ENCODE peak calls at places on chromosomes 2 and 18, in five cellular contexts. Q, C, B, N and R are unnamed samples.

GRCh38 chr2:238081150-238081549 is 19.0 kb upstream of the ESPNL start:
- DNase-seq in Q (no peak), C (no peak), B (no peak), N (no peak), R (no peak)

GRCh38 chr2:64847930-64848329 is 141.3 kb upstream of the SLC1A4 start:
- DNase-seq in Q (no peak), C (no peak), B (no peak), N (no peak), R (no peak)

GRCh38 chr2:37819228-37819627 is 105.9 kb upstream of the RMDN2 start:
- DNase-seq in Q (no peak), C (no peak), B (no peak), N (no peak), R (no peak)

GRCh38 chr2:10141736-10142639 is 19.4 kb downstream of the RRM2 start:
- DNase-seq in Q (peak; percentile 15), C (peak; percentile 18), B (no peak), N (no peak), R (peak; percentile 20)

GRCh38 chr2:31193806-31194205 is 23.5 kb downstream of the CAPN14 start:
- DNase-seq in Q (no peak), C (no peak), B (no peak), N (no peak), R (no peak)

GRCh38 chr18:58128286-58129018 is 84.4 kb downstream of the NEDD4L start:
- DNase-seq in Q (no peak), C (no peak), B (no peak), N (no peak), R (no peak)

GRCh38 chr2:107669335-107669734 is 157.4 kb upstream of the RGPD4 start:
- DNase-seq in Q (no peak), C (peak; percentile 13), B (peak; percentile 10), N (no peak), R (no peak)

GRCh38 chr2:116450990-116451389 is 1363.5 kb upstream of the DDX18 start:
- DNase-seq in Q (no peak), C (no peak), B (no peak), N (no peak), R (no peak)